ENCODE peak calls at places on chromosomes 16 and 17, in ten cellular contexts. Z, C, A, P, D, B, O, M, F and K are unnamed samples.

GRCh38 chr17:67421869-67422273 is 44.8 kb downstream of the PITPNC1 start:
- DNase-seq in Z (peak; percentile 64), C (peak; percentile 66), A (peak; percentile 73), P (peak; percentile 86), D (no peak), B (peak; percentile 100), O (no peak), M (peak; percentile 64), F (no peak), K (peak; percentile 57)

GRCh38 chr17:3004150-3004801 is 59.1 kb downstream of the OR1D5 start:
- DNase-seq in Z (no peak), C (no peak), A (peak; percentile 98), P (peak; percentile 85), D (peak; percentile 70), B (peak; percentile 97), O (peak; percentile 77), M (peak; percentile 98), F (peak; percentile 97), K (peak; percentile 8)

GRCh38 chr16:165539-166374 is at the start of gene HBM:
- DNase-seq in Z (no peak), C (no peak), A (no peak), P (no peak), D (no peak), B (no peak), O (peak; percentile 91), M (no peak), F (no peak), K (no peak)

GRCh38 chr16:85570213-85570734 is 42.8 kb upstream of the GSE1 start:
- DNase-seq in Z (no peak), C (peak; percentile 17), A (no peak), P (no peak), D (peak; percentile 64), B (peak; percentile 87), O (peak; percentile 47), M (no peak), F (no peak), K (no peak)

GRCh38 chr16:20628213-20628612 is 52.0 kb upstream of the ACSM2B start:
- DNase-seq in Z (no peak), C (no peak), A (no peak), P (no peak), D (no peak), B (no peak), O (no peak), M (no peak), F (no peak), K (no peak)

GRCh38 chr17:13230350-13230900 is 212.6 kb upstream of the ELAC2 start:
- DNase-seq in Z (no peak), C (no peak), A (no peak), P (no peak), D (no peak), B (peak; percentile 47), O (no peak), M (no peak), F (no peak), K (no peak)

GRCh38 chr16:55567382-55567781 is 898 bp downstream of the CAPNS2 start:
- DNase-seq in Z (no peak), C (no peak), A (no peak), P (peak; percentile 10), D (no peak), B (no peak), O (no peak), M (no peak), F (no peak), K (no peak)

GRCh38 chr17:13429201-13429600 is 172.5 kb downstream of the HS3ST3A1 start:
- DNase-seq in Z (no peak), C (no peak), A (peak; percentile 35), P (peak; percentile 89), D (no peak), B (peak; percentile 55), O (no peak), M (peak; percentile 71), F (no peak), K (no peak)

GRCh38 chr17:82655038-82655479 is 6.8 kb upstream of the WDR45B start:
- DNase-seq in Z (no peak), C (no peak), A (no peak), P (no peak), D (no peak), B (peak; percentile 52), O (no peak), M (no peak), F (no peak), K (no peak)